ENCODE peak calls at places on chromosome 18, in eight cellular contexts. One of them, this sample, is unnamed.

GRCh38 chr18:22713511-22713910 is 219.6 kb upstream of the RBBP8 start:
- DNase-seq in GM13977: no peak
- DNase-seq in AML-193: no peak
- DNase-seq in sciatic nerve: no peak
- DNase-seq in OCI-LY7: no peak
- DNase-seq in non-pigmented ciliary epithelial cell: no peak
- DNase-seq in activated CD4-positive, alpha-beta T cell treated with anti-CD3 and anti-CD28 coated beads, Interleukin-2, amount 50 U/mL, for 24 hours: no peak
- DNase-seq in MV-4-11: no peak
- DNase-seq in this sample: no peak

GRCh38 chr18:45282101-45282812 is 333.0 kb upstream of the SLC14A2 start:
- DNase-seq in GM13977: peak; percentile 16
- DNase-seq in AML-193: no peak
- DNase-seq in sciatic nerve: no peak
- DNase-seq in OCI-LY7: no peak
- DNase-seq in non-pigmented ciliary epithelial cell: no peak
- DNase-seq in activated CD4-positive, alpha-beta T cell treated with anti-CD3 and anti-CD28 coated beads, Interleukin-2, amount 50 U/mL, for 24 hours: no peak
- DNase-seq in MV-4-11: peak; percentile 58
- DNase-seq in this sample: no peak

GRCh38 chr18:48942554-48943261 is 8.1 kb downstream of the SMAD7 start:
- DNase-seq in GM13977: no peak
- DNase-seq in AML-193: no peak
- DNase-seq in sciatic nerve: no peak
- DNase-seq in OCI-LY7: no peak
- DNase-seq in non-pigmented ciliary epithelial cell: peak; percentile 93
- DNase-seq in activated CD4-positive, alpha-beta T cell treated with anti-CD3 and anti-CD28 coated beads, Interleukin-2, amount 50 U/mL, for 24 hours: no peak
- DNase-seq in MV-4-11: no peak
- DNase-seq in this sample: no peak

GRCh38 chr18:64539852-64540251 is 391.0 kb upstream of the LINC00305 start:
- DNase-seq in GM13977: no peak
- DNase-seq in AML-193: no peak
- DNase-seq in sciatic nerve: no peak
- DNase-seq in OCI-LY7: no peak
- DNase-seq in non-pigmented ciliary epithelial cell: no peak
- DNase-seq in activated CD4-positive, alpha-beta T cell treated with anti-CD3 and anti-CD28 coated beads, Interleukin-2, amount 50 U/mL, for 24 hours: no peak
- DNase-seq in MV-4-11: no peak
- DNase-seq in this sample: no peak

GRCh38 chr18:33210575-33211189 is 229.8 kb downstream of the CCDC178 start:
- DNase-seq in GM13977: no peak
- DNase-seq in AML-193: peak; percentile 34
- DNase-seq in sciatic nerve: no peak
- DNase-seq in OCI-LY7: peak; percentile 29
- DNase-seq in non-pigmented ciliary epithelial cell: no peak
- DNase-seq in activated CD4-positive, alpha-beta T cell treated with anti-CD3 and anti-CD28 coated beads, Interleukin-2, amount 50 U/mL, for 24 hours: no peak
- DNase-seq in MV-4-11: no peak
- DNase-seq in this sample: no peak

GRCh38 chr18:48433541-48433940 is 24.4 kb upstream of the ZBTB7C start:
- DNase-seq in GM13977: no peak
- DNase-seq in AML-193: no peak
- DNase-seq in sciatic nerve: no peak
- DNase-seq in OCI-LY7: no peak
- DNase-seq in non-pigmented ciliary epithelial cell: no peak
- DNase-seq in activated CD4-positive, alpha-beta T cell treated with anti-CD3 and anti-CD28 coated beads, Interleukin-2, amount 50 U/mL, for 24 hours: no peak
- DNase-seq in MV-4-11: no peak
- DNase-seq in this sample: no peak

GRCh38 chr18:70454705-70455322 is 166.0 kb downstream of the SOCS6 start:
- DNase-seq in GM13977: peak; percentile 54
- DNase-seq in AML-193: peak; percentile 60
- DNase-seq in sciatic nerve: no peak
- DNase-seq in OCI-LY7: peak; percentile 35
- DNase-seq in non-pigmented ciliary epithelial cell: peak; percentile 49
- DNase-seq in activated CD4-positive, alpha-beta T cell treated with anti-CD3 and anti-CD28 coated beads, Interleukin-2, amount 50 U/mL, for 24 hours: no peak
- DNase-seq in MV-4-11: peak; percentile 65
- DNase-seq in this sample: no peak

GRCh38 chr18:76495435-76496199 is 575 bp upstream of the ZNF516 start:
- DNase-seq in GM13977: peak; percentile 46
- DNase-seq in AML-193: no peak
- DNase-seq in sciatic nerve: peak; percentile 77
- DNase-seq in OCI-LY7: peak; percentile 72
- DNase-seq in non-pigmented ciliary epithelial cell: no peak
- DNase-seq in activated CD4-positive, alpha-beta T cell treated with anti-CD3 and anti-CD28 coated beads, Interleukin-2, amount 50 U/mL, for 24 hours: no peak
- DNase-seq in MV-4-11: peak; percentile 56
- DNase-seq in this sample: no peak

GRCh38 chr18:63063171-63063570 is 256.4 kb downstream of the BCL2 start:
- DNase-seq in GM13977: no peak
- DNase-seq in AML-193: no peak
- DNase-seq in sciatic nerve: no peak
- DNase-seq in OCI-LY7: no peak
- DNase-seq in non-pigmented ciliary epithelial cell: no peak
- DNase-seq in activated CD4-positive, alpha-beta T cell treated with anti-CD3 and anti-CD28 coated beads, Interleukin-2, amount 50 U/mL, for 24 hours: no peak
- DNase-seq in MV-4-11: no peak
- DNase-seq in this sample: no peak

GRCh38 chr18:34773961-34774754 is 64.1 kb downstream of the DTNA start:
- DNase-seq in GM13977: no peak
- DNase-seq in AML-193: no peak
- DNase-seq in sciatic nerve: no peak
- DNase-seq in OCI-LY7: no peak
- DNase-seq in non-pigmented ciliary epithelial cell: no peak
- DNase-seq in activated CD4-positive, alpha-beta T cell treated with anti-CD3 and anti-CD28 coated beads, Interleukin-2, amount 50 U/mL, for 24 hours: no peak
- DNase-seq in MV-4-11: no peak
- DNase-seq in this sample: no peak

This sample was measured in GOT3.